ENCODE peak calls at places on chromosomes 7 and 10, in four cellular contexts. Y is ovary, G is kidney epithelial cell, I is breast epithelium. V is an unnamed sample.

GRCh38 chr7:148738737-148739535 is 40.2 kb downstream of the CUL1 start:
- DNase-seq in Y (no peak), G (no peak), I (no peak), V (peak; percentile 57)

GRCh38 chr10:74058071-74058470 is 60.2 kb downstream of the VCL start:
- DNase-seq in Y (no peak), G (no peak), I (no peak), V (no peak)

GRCh38 chr7:140003913-140004382 is 58.8 kb downstream of the PARP12 start:
- DNase-seq in Y (no peak), G (no peak), I (no peak), V (no peak)

GRCh38 chr10:25280076-25280475 is 105.3 kb downstream of the GPR158 start:
- DNase-seq in Y (no peak), G (no peak), I (no peak), V (no peak)

GRCh38 chr10:110149259-110149658 is 58.1 kb upstream of the MXI1 start:
- DNase-seq in Y (no peak), G (no peak), I (no peak), V (no peak)

GRCh38 chr10:35502697-35503096 is 102.4 kb upstream of the GJD4 start:
- DNase-seq in Y (no peak), G (no peak), I (no peak), V (no peak)

GRCh38 chr7:130286881-130287280 is 6.1 kb upstream of the CPA4 start:
- DNase-seq in Y (no peak), G (no peak), I (no peak), V (no peak)

GRCh38 chr7:29327455-29327854 is 132.9 kb downstream of the CHN2 start:
- DNase-seq in Y (no peak), G (no peak), I (no peak), V (no peak)

GRCh38 chr10:121942749-121943148 is 14.9 kb upstream of the ATE1 start:
- DNase-seq in Y (no peak), G (peak; percentile 35), I (no peak), V (no peak)

GRCh38 chr7:126940723-126941307 is 311.9 kb downstream of the GRM8 start:
- DNase-seq in Y (no peak), G (no peak), I (no peak), V (no peak)

GRCh38 chr10:60495357-60495756 is 105.7 kb upstream of the ANK3 start:
- DNase-seq in Y (no peak), G (no peak), I (no peak), V (no peak)

GRCh38 chr10:12177642-12178041 is 18.0 kb downstream of the NUDT5 start:
- DNase-seq in Y (no peak), G (peak; percentile 55), I (no peak), V (no peak)

GRCh38 chr10:77811831-77812430 is 114.6 kb downstream of the DLG5 start:
- DNase-seq in Y (no peak), G (no peak), I (no peak), V (no peak)

GRCh38 chr10:130790339-130790738 is 521.2 kb downstream of the TCERG1L start:
- DNase-seq in Y (no peak), G (no peak), I (no peak), V (no peak)

GRCh38 chr7:94332571-94332970 is 62.1 kb upstream of the COL1A2 start:
- DNase-seq in Y (no peak), G (no peak), I (no peak), V (no peak)

GRCh38 chr7:43612599-43613589 is 30.0 kb downstream of the STK17A start:
- DNase-seq in Y (no peak), G (no peak), I (no peak), V (no peak)

GRCh38 chr7:45086348-45087065 is 2.3 kb downstream of the NACAD start:
- DNase-seq in Y (no peak), G (no peak), I (no peak), V (no peak)

GRCh38 chr10:955127-955819 is 23.8 kb upstream of the LARP4B start:
- DNase-seq in Y (no peak), G (no peak), I (no peak), V (no peak)

GRCh38 chr10:103145860-103146466 is 47.1 kb downstream of the NT5C2 start:
- DNase-seq in Y (peak; percentile 93), G (no peak), I (no peak), V (peak; percentile 86)

DNA sequence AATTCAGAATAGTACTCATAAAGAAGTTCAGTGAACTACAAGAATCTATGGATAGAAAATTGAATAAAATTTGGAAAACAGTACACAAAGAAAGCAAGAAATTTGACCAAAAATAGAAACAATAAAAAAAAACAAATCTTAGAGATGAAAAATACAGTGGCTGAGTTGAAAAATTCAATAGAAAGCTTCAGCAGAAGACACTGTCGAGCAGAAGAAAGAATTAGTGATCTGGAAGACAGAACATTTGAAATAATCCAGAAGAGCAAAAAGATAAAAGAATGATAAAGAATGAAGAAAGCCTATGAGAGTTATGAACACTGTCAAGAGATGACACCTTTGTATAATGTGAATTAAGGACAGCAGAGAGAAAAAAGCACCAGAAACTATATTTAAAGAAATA is 480.6 kb downstream of the SDK1 start:
- DNase-seq in Y (no peak), G (no peak), I (no peak), V (no peak)
- H3K4me3 ChIP-seq in Y (no peak overlapping the region), G (no peak overlapping the region), I (no peak overlapping the region), V (no peak overlapping the region)

GRCh38 chr7:2247141-2247985 is 5.3 kb downstream of the NUDT1 start:
- DNase-seq in Y (no peak), G (no peak), I (no peak), V (no peak)
- H3K4me3 ChIP-seq in Y (no peak overlapping the region), G (no peak overlapping the region), I (peak overlapping the region; percentile 26), V (no peak overlapping the region)

GRCh38 chr7:55020481-55020871 is 1.7 kb downstream of the EGFR start:
- DNase-seq in Y (peak; percentile 60), G (no peak), I (no peak), V (peak; percentile 73)
- H3K4me3 ChIP-seq in Y (peak overlapping the region; percentile 78), G (peak overlapping the region; percentile 86), I (peak overlapping the region; percentile 97), V (peak overlapping the region; percentile 74)

GRCh38 chr7:90792301-90792700 is 196.2 kb downstream of the CDK14 start:
- DNase-seq in Y (no peak), G (no peak), I (no peak), V (no peak)

GRCh38 chr7:90791596-90791995 is 195.5 kb downstream of the CDK14 start:
- DNase-seq in Y (no peak), G (no peak), I (no peak), V (no peak)

GRCh38 chr7:90788057-90788456 is 191.9 kb downstream of the CDK14 start:
- DNase-seq in Y (no peak), G (no peak), I (no peak), V (no peak)
- H3K4me3 ChIP-seq in Y (no peak overlapping the region), G (no peak overlapping the region), I (no peak overlapping the region), V (no peak overlapping the region)

GRCh38 chr7:155252388-155252957 is 45.2 kb upstream of the INSIG1 start:
- DNase-seq in Y (no peak), G (no peak), I (no peak), V (no peak)
- H3K4me3 ChIP-seq in Y (no peak overlapping the region), G (no peak overlapping the region), I (no peak overlapping the region), V (no peak overlapping the region)

GRCh38 chr10:3980660-3981059 is 195.7 kb upstream of the KLF6 start:
- DNase-seq in Y (no peak), G (no peak), I (no peak), V (no peak)

GRCh38 chr10:3982746-3983442 is 197.9 kb upstream of the KLF6 start:
- DNase-seq in Y (no peak), G (no peak), I (no peak), V (no peak)

GRCh38 chr10:3980139-3980538 is 195.1 kb upstream of the KLF6 start:
- DNase-seq in Y (no peak), G (no peak), I (no peak), V (no peak)

GRCh38 chr10:3978762-3979161 is 193.8 kb upstream of the KLF6 start:
- DNase-seq in Y (no peak), G (no peak), I (no peak), V (no peak)

DNA sequence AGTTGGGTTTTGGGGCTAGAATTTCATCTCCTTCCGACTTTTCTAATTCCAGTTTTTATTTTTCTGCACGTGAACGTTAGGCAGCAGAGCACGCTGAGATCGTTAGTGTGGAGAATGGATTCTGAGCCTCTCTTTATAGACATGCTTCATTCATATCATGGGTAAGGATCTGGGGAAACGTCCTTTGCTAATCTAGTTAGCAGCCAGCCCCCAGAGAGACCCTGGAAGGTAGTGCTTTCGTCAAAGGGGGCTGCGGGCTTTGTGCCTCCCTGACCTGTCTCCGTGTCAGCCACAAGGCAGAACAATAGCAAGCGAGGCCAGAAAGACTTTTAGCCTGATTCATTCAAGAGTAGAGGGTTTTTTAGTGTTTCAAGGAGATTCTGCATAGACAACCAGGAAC is 196.3 kb upstream of the KLF6 start:
- DNase-seq in Y (no peak), G (no peak), I (no peak), V (no peak)
- H3K4me3 ChIP-seq in Y (no peak overlapping the region), G (no peak overlapping the region), I (no peak overlapping the region), V (no peak overlapping the region)

GRCh38 chr10:4658777-4659176 is 167.2 kb upstream of the AKR1E2 start:
- DNase-seq in Y (no peak), G (no peak), I (no peak), V (no peak)

GRCh38 chr10:4663162-4663992 is 162.6 kb upstream of the AKR1E2 start:
- DNase-seq in Y (peak; percentile 76), G (peak; percentile 100), I (no peak), V (peak; percentile 94)

GRCh38 chr10:4656576-4657194 is 169.3 kb upstream of the AKR1E2 start:
- DNase-seq in Y (peak; percentile 56), G (no peak), I (no peak), V (peak; percentile 53)

GRCh38 chr10:4661572-4662255 is 164.3 kb upstream of the AKR1E2 start:
- DNase-seq in Y (peak; percentile 54), G (no peak), I (no peak), V (peak; percentile 98)

DNA sequence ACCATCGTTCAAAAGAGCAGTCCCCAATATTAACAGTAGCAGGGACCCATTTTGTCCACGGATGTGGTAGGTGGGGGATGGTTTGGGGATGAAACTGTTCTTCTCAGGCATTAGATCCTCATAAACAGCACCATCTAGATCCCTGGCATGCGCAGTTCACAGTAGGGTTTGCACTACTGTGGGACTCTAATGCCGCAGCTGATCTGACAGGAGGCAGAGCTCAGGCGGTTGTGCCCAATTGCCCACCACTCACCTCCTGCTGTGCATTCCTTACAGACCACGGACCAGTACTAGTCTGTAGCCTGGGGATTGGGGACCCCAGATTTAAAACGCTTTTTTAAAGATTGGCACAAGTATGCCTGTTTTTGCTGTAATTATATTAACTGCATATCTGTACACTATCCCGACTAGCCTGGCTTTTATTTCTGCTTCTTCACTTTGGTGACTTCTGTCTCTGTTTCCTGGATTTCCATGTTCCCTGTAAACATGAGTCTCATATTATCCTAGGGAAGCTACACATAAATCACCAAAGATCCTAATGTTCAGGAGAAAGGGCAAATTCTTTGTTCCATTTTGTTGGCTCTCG is 163.3 kb upstream of the AKR1E2 start:
- DNase-seq in Y (no peak), G (no peak), I (no peak), V (peak; percentile 74)
- H3K4me3 ChIP-seq in Y (no peak overlapping the region), G (no peak overlapping the region), I (no peak overlapping the region), V (peak overlapping the region; percentile 26)

V was measured in gastrocnemius medialis.